ENCODE peak calls at places on chromosomes 1 and 21, in eight cellular contexts. B, Z, W, H, R, A, D and G are unnamed samples.

GRCh38 chr1:216820345-216820744 is 97.1 kb upstream of the ESRRG start:
- DNase-seq in B (no peak), W (no peak), Z (no peak), H (no peak), A (no peak), D (no peak), R (no peak), G (no peak)

GRCh38 chr1:74857676-74858075 is 124.7 kb downstream of the TYW3 start:
- DNase-seq in Z (no peak), R (no peak), D (no peak), W (no peak), B (no peak), H (no peak), A (peak), G (no peak)

GRCh38 chr1:238177960-238178359 is 287.2 kb upstream of the ZP4 start:
- DNase-seq in Z (no peak), A (peak), H (no peak), W (no peak), B (no peak), D (no peak), R (no peak), G (no peak)

GRCh38 chr1:150999051-150999674 is 7.5 kb downstream of the MINDY1 start:
- DNase-seq in B (peak), W (no peak), R (peak), H (no peak), A (no peak), D (no peak), Z (peak), G (peak)

GRCh38 chr1:233394860-233395717 is 67.6 kb downstream of the MAP3K21 start:
- DNase-seq in B (peak), Z (peak), D (peak), W (peak), R (peak), H (peak), A (peak), G (peak)

GRCh38 chr1:156641761-156642264 is at the start of gene BCAN:
- DNase-seq in A (peak), B (peak), W (peak), R (peak), D (no peak), Z (no peak), H (peak), G (no peak)

GRCh38 chr1:3012511-3013291 is 8.6 kb upstream of the ACTRT2 start:
- DNase-seq in R (no peak), D (peak), B (no peak), A (peak), Z (peak), H (no peak), W (peak), G (no peak)

GRCh38 chr1:209500993-209501392 is 82.5 kb upstream of the CAMK1G start:
- DNase-seq in A (no peak), D (no peak), W (no peak), Z (no peak), H (no peak), B (no peak), R (no peak), G (no peak)

GRCh38 chr1:40774266-40774998 is 9.2 kb upstream of the KCNQ4 start:
- DNase-seq in B (peak), R (peak), A (peak), D (peak), Z (peak), H (no peak), W (peak), G (no peak)

GRCh38 chr1:154014154-154014910 is 23.8 kb downstream of the RPS27 start:
- DNase-seq in W (peak), H (peak), R (peak), B (peak), Z (no peak), A (no peak), D (peak), G (peak)

GRCh38 chr1:42340093-42340492 is 5.1 kb upstream of the FOXJ3 start:
- DNase-seq in Z (no peak), R (no peak), B (no peak), A (peak), D (no peak), W (no peak), H (peak), G (no peak)
- TF ChIP-seq CTCF in Z (no peak), R (no peak), B (no peak), A (no peak), D (no peak), W (no peak), H (no peak), G (no peak)

GRCh38 chr21:17777321-17777720 is 41.8 kb downstream of the C21orf91 start:
- DNase-seq in Z (no peak), R (no peak), H (no peak), A (no peak), W (no peak), B (no peak), D (no peak), G (no peak)
- H3K4me3 ChIP-seq in Z (no peak), R (no peak), H (no peak), A (no peak), W (no peak), B (no peak), D (no peak), G (no peak)

GRCh38 chr1:26761217-26761616 is 26.5 kb upstream of the PIGV start:
- DNase-seq in B (no peak), R (no peak), Z (no peak), D (peak), W (no peak), A (no peak), H (no peak), G (no peak)
- TF ChIP-seq CTCF in B (peak), R (no peak), Z (no peak), D (no peak), W (no peak), A (peak), H (no peak), G (no peak)

DNA sequence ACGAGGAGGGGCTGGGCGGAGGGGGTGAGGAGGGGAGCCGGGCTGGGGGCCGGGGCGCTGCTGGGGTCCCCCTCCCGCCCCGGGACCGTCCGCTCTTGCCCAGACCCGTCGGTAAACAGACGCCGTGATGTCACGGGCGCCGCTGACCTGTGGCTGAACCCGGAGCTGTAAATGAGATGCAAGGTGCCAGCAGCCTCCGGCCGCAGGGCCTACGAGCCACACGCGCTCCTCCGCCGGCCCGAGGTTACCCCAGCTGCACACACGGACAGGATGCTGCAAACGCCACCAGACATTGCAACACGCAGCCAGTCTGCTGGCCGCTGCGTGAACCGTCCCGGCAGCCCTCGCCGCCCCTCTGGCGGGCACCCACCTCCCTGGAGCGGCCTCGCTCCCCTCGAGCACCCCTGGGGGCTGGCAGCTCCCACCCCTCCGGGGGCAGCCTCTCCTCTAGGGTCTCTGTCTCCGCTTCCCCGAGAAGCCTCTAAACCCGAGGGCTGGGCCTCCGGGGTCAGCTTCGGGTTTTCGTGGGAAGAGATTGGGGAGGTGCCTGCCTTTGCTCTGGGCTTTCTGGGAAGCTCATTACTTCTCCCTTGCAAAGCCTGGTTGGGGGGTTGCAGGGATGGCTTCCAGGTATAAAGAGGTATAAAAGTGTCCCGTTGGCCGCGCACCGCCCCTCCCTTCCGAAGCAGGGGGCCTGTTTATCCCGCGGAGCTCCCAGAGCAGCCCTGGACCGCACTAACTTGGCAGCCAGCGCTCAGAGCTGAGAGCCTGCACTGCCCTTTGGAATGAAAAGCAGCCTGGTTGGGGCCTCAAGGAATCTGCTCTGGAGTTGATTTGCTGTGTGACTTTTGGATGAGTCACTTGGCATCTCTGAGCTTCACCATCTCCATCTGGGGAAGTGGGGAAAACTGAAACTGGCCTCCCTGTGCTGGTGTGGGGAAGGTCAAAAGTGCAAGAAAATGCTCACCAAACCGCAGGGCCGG is 21.9 kb downstream of the DHRS3 start:
- DNase-seq in W (peak), Z (no peak), R (peak), A (peak), D (peak), B (peak), H (peak), G (peak)
- H3K4me3 ChIP-seq in W (no peak), Z (no peak), R (peak), A (peak), D (no peak), B (peak), H (peak), G (peak)

DNA sequence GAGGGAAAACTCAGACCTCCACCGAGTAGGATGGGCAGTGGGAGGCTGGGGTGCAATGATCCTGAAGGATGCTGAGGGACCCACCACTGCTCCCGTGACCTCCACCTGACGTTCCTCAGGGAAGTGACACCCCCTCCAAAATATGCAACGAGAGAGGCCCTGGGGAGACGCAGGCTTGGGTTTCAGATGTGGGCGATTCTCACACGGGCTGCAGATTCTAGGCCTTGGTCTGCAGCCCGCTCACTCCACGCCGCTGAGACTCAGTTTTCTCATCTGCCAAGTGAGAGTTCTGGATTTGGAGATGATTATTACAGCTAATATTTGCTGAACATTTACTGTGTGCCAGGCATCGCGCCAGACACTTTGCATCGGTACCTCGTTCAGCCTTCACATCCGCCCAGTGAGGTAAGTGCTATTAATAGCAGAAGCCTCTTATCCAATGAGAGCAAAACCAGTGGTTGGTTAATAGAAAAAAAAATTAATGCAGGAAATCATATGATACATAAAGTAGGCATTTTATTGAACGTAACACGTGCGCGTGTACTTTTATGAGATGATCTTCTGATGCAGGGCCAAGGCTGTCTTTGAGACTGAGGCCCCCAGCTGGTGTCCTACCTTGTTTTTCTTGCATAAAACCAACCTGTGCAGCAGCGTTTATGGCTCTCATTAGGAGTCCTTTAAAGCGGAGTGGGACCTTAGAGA is 102.0 kb upstream of the RUNX3 start:
- DNase-seq in A (no peak), B (peak), Z (no peak), H (no peak), R (peak), W (no peak), D (no peak), G (no peak)
- TF ChIP-seq CTCF in A (no peak), B (no peak), Z (no peak), H (no peak), R (no peak), W (no peak), D (no peak), G (no peak)

GRCh38 chr1:155079487-155080249 is 1.0 kb downstream of the EFNA3 start:
- DNase-seq in D (peak), W (no peak), A (peak), B (no peak), H (no peak), R (no peak), Z (peak), G (no peak)
- H3K4me3 ChIP-seq in D (no peak), W (no peak), A (peak), B (no peak), H (no peak), R (no peak), Z (peak), G (no peak)